ENCODE peak calls at places on chromosome 16, in nine cellular contexts. V is heart right ventricle; P is naive thymus-derived CD4-positive, alpha-beta T cell; L is stomach; W is CD4-positive, alpha-beta T cell; E is aorta; I is GM23248; D is psoas muscle; Z is Peyer's patch. Q is an unnamed sample.

GRCh38 chr16:75446416-75446815 is 13.1 kb upstream of the CFDP1 start:
- DNase-seq in L (no peak), D (no peak), I (no peak), V (no peak), Z (no peak), E (no peak), W (no peak), P (no peak), Q (no peak)

GRCh38 chr16:67975321-67976105 is 4.8 kb downstream of the DPEP3 start:
- DNase-seq in E (no peak), D (no peak), Z (no peak), L (no peak), W (no peak), P (no peak), V (no peak), I (no peak), Q (no peak)

GRCh38 chr16:66426112-66427035 is 721 bp upstream of the BEAN1 start:
- DNase-seq in V (no peak), W (no peak), I (peak; percentile 66), L (no peak), D (no peak), P (no peak), Z (no peak), E (peak; percentile 76), Q (no peak)

GRCh38 chr16:66534376-66534799 is 15.5 kb downstream of the TK2 start:
- DNase-seq in W (no peak), E (peak; percentile 9), L (no peak), P (no peak), I (no peak), D (no peak), Z (no peak), V (no peak), Q (no peak)

GRCh38 chr16:8720080-8720966 is 45.9 kb downstream of the ABAT start:
- DNase-seq in P (no peak), L (no peak), I (no peak), Z (no peak), W (no peak), E (no peak), D (no peak), V (no peak), Q (no peak)

GRCh38 chr16:85145734-85146531 is 33.7 kb upstream of the CIBAR2 start:
- DNase-seq in P (no peak), V (no peak), Z (no peak), W (no peak), D (no peak), E (no peak), I (no peak), L (no peak), Q (peak; percentile 76)

GRCh38 chr16:56999409-57000270 is 10.3 kb downstream of the NLRC5 start:
- DNase-seq in W (no peak), Z (no peak), L (peak; percentile 43), E (no peak), D (no peak), P (no peak), I (no peak), V (no peak), Q (no peak)

GRCh38 chr16:53995378-53995777 is 291.2 kb downstream of the IRX3 start:
- DNase-seq in D (no peak), I (no peak), V (no peak), W (no peak), L (no peak), E (no peak), Z (no peak), P (no peak), Q (no peak)

GRCh38 chr16:1514507-1514906 is 19.0 kb upstream of the TMEM204 start:
- DNase-seq in W (no peak), P (no peak), E (no peak), L (no peak), Z (no peak), D (no peak), I (no peak), V (no peak), Q (no peak)

GRCh38 chr16:84907575-84907974 is 87.8 kb downstream of the CRISPLD2 start:
- DNase-seq in D (peak; percentile 61), I (no peak), P (no peak), V (no peak), W (no peak), L (no peak), Z (no peak), E (no peak), Q (no peak)

GRCh38 chr16:31473300-31474052 is 1.5 kb downstream of the TGFB1I1 start:
- DNase-seq in E (no peak), V (no peak), L (no peak), P (no peak), I (no peak), Z (no peak), W (no peak), D (no peak), Q (no peak)

GRCh38 chr16:74936902-74937560 is 47.9 kb downstream of the WDR59 start:
- DNase-seq in P (no peak), D (no peak), V (no peak), E (no peak), L (no peak), Z (no peak), I (peak; percentile 84), W (no peak), Q (no peak)

GRCh38 chr16:12345349-12345748 is 368.8 kb downstream of the SNX29 start:
- DNase-seq in D (no peak), W (no peak), E (no peak), Z (no peak), I (no peak), L (no peak), V (no peak), P (no peak), Q (no peak)
- H3K27ac ChIP-seq in D (no peak overlapping the region), W (no peak overlapping the region), E (no peak overlapping the region), Z (no peak overlapping the region), I (no peak overlapping the region), L (no peak overlapping the region), V (no peak overlapping the region), P (no peak overlapping the region), Q (no peak overlapping the region)

DNA sequence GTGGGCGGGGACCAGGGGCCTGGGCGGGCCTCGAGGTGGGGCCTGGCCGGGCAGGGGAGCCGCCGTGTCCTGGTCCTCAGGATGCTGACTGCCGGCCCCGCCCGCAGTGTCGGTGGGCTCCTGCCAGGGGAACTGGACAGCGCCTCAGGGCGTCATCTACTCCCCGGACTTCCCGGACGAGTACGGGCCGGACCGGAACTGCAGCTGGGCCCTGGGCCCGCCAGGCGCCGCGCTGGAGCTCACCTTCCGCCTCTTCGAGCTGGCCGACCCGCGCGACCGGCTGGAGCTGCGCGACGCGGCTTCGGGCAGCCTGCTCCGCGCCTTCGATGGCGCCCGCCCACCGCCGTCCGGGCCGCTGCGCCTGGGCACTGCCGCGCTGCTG is 2.4 kb upstream of the PAQR4 start:
- DNase-seq in L (peak; percentile 55), I (peak; percentile 55), D (no peak), E (no peak), V (no peak), P (no peak), Z (no peak), W (no peak), Q (peak; percentile 87)
- H3K27me3 ChIP-seq in L (peaks cover 45% of the 10 kb centered on the region), I (peaks cover 54% of the 10 kb centered on the region), D (peaks cover 37% of the 10 kb centered on the region), E (no peaks in the 10 kb centered on the region), V (peaks cover 67% of the 10 kb centered on the region), P (peaks cover 5% of the 10 kb centered on the region), Z (peaks cover 12% of the 10 kb centered on the region), W (peaks cover 67% of the 10 kb centered on the region), Q (peaks cover 68% of the 10 kb centered on the region)

GRCh38 chr16:72298947-72299346 is 127.0 kb upstream of the PMFBP1 start:
- DNase-seq in E (no peak), Z (no peak), L (no peak), V (no peak), P (no peak), W (no peak), D (no peak), I (no peak), Q (no peak)
- H3K27ac ChIP-seq in E (no peak overlapping the region), Z (no peak overlapping the region), L (no peak overlapping the region), V (no peak overlapping the region), P (no peak overlapping the region), W (no peak overlapping the region), D (no peak overlapping the region), I (no peak overlapping the region), Q (no peak overlapping the region)

GRCh38 chr16:88432174-88432573 is 20.9 kb upstream of the ZFPM1 start:
- DNase-seq in I (no peak), V (no peak), Z (no peak), D (no peak), E (no peak), P (no peak), L (no peak), W (no peak), Q (no peak)

GRCh38 chr16:88431651-88432050 is 21.4 kb upstream of the ZFPM1 start:
- DNase-seq in L (no peak), V (no peak), E (no peak), I (no peak), P (no peak), W (no peak), D (no peak), Z (no peak), Q (no peak)

GRCh38 chr16:88429387-88430184 is 23.5 kb upstream of the ZFPM1 start:
- DNase-seq in D (no peak), W (no peak), Z (no peak), E (no peak), V (no peak), I (no peak), L (no peak), P (no peak), Q (no peak)

GRCh38 chr16:88430185-88430523 is 22.9 kb upstream of the ZFPM1 start:
- DNase-seq in Z (no peak), I (no peak), D (no peak), P (peak; percentile 26), W (no peak), L (no peak), E (no peak), V (no peak), Q (no peak)

DNA sequence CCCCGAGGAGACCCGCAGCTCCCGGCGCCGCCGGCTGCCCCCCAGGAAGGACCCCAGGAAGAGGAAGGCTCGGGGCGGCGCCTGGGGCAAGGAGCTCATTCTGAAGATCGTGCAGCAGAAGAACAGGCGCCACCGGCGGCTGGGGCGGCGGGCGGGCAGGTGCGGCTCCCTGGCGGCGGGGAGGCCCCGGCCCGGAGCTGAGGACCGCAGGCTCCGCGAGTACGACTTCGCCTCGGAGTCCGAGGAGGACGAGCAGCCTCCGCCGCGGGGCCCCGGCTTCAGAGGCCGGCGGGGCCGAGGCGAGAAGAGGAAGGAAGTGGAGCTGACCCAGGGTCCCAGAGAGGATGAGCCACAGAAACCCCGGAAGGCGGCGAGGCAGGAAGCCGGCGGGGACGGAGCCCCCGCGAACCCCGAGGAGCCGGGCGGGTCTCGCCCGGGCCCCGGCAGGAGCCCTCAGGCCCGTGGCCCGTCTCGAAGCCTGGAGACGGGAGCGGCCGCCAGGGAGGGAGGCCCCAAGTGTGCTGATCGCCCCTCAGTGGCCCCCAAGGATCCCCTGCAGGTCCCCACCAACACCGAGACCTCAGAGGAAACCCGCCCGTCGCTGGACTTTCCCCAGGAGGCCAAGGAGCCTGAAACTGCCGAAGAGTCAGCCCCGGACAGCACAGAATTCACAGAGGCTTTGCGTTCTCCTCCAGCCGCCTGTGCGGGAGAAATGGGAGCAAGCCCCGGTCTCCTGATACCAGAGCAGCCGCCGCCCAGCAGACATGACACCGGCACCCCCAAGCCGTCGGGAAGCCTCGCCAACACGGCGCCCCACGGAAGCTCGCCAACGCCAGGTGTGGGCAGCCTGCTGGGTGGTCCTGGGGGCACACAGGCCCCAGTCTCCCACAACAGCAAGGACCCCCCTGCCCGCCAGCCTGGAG is 22.3 kb upstream of the ZFPM1 start:
- DNase-seq in Z (peak; percentile 57), L (no peak), D (no peak), V (peak; percentile 49), I (peak; percentile 47), W (no peak), E (no peak), P (peak; percentile 44), Q (no peak)
- H3K27me3 ChIP-seq in Z (no peaks in the 10 kb centered on the region), L (peaks cover 6% of the 10 kb centered on the region), D (peaks cover 22% of the 10 kb centered on the region), V (peaks cover 34% of the 10 kb centered on the region), I (no peaks in the 10 kb centered on the region), W (no peaks in the 10 kb centered on the region), E (no peaks in the 10 kb centered on the region), P (no peaks in the 10 kb centered on the region), Q (peaks cover 71% of the 10 kb centered on the region)

GRCh38 chr16:12419151-12419550 is 384.5 kb downstream of the CPPED1 start:
- DNase-seq in L (no peak), V (no peak), D (no peak), P (no peak), Z (no peak), W (no peak), I (no peak), E (no peak), Q (no peak)
- H3K27ac ChIP-seq in L (no peak overlapping the region), V (no peak overlapping the region), D (no peak overlapping the region), P (no peak overlapping the region), Z (no peak overlapping the region), W (no peak overlapping the region), I (no peak overlapping the region), E (no peak overlapping the region), Q (no peak overlapping the region)

Q was measured in left lung.